ENCODE peak calls at places on chromosomes 13 and 19, in seven cellular contexts. Z is fibroblast of lung, O is left ventricle myocardium inferior, D is upper lobe of right lung, N is ascending aorta, L is heart right ventricle, C is pancreas. Q is an unnamed sample. For H3K36me3, the result is how much of the 10 kb centered on the place peaks cover.

GRCh38 chr19:13366529-13367143 is 139.6 kb downstream of the CACNA1A start:
- DNase-seq in D (no peak), O (no peak), L (no peak), Z (peak), C (no peak), N (no peak), Q (no peak)

GRCh38 chr19:384801-385169 is 24.2 kb downstream of the C2CD4C start:
- DNase-seq in D (no peak), O (no peak), L (no peak), Z (no peak), C (no peak), N (no peak), Q (peak)

GRCh38 chr19:28313633-28314032 is 899.3 kb downstream of the UQCRFS1 start:
- DNase-seq in O (peak), N (no peak), Z (peak), D (no peak), C (peak), L (peak), Q (no peak)

GRCh38 chr19:18865973-18866799 is 29.8 kb downstream of the CERS1 start:
- DNase-seq in L (peak), N (no peak), D (peak), O (peak), C (no peak), Z (peak), Q (no peak)

GRCh38 chr13:46572758-46573384 is 19.9 kb downstream of the LRCH1 start:
- DNase-seq in Z (no peak), L (no peak), C (no peak), N (no peak), D (no peak), O (no peak), Q (no peak)

GRCh38 chr13:94239135-94239534 is 240.3 kb downstream of the DCT start:
- DNase-seq in Z (peak), N (no peak), O (no peak), C (no peak), D (no peak), L (no peak), Q (no peak)

GRCh38 chr13:36069881-36070366 is 61.3 kb downstream of the DCLK1 start:
- DNase-seq in O (no peak), D (no peak), C (no peak), Z (no peak), L (no peak), N (no peak), Q (no peak)

GRCh38 chr19:14475251-14476073 is at the start of gene PTGER1:
- DNase-seq in O (no peak), C (no peak), D (no peak), N (no peak), L (no peak), Z (peak), Q (no peak)

GRCh38 chr19:49064768-49065611 is at the start of gene NTF4:
- DNase-seq in N (no peak), C (peak), L (no peak), D (no peak), O (no peak), Z (peak), Q (peak)

GRCh38 chr13:26983533-26984315 is 187.9 kb downstream of the USP12 start:
- DNase-seq in D (no peak), L (no peak), O (no peak), N (no peak), C (no peak), Z (peak), Q (no peak)

GRCh38 chr19:3752492-3752891 is 9.0 kb downstream of the APBA3 start:
- DNase-seq in N (no peak), Z (no peak), O (no peak), L (no peak), D (no peak), C (no peak), Q (no peak)
- H3K36me3 ChIP-seq in N (half or more), Z (under half), O (half or more), L (half or more), D (under half), C (under half), Q (under half)

GRCh38 chr19:29528946-29529645 is 3.3 kb downstream of the VSTM2B start:
- DNase-seq in N (no peak), D (peak), L (no peak), C (no peak), Z (no peak), O (no peak), Q (no peak)

GRCh38 chr19:29528350-29528945 is 2.7 kb downstream of the VSTM2B start:
- DNase-seq in Z (peak), C (peak), L (peak), O (peak), D (peak), N (no peak), Q (peak)

GRCh38 chr19:29526730-29527499 is 1.1 kb downstream of the VSTM2B start:
- DNase-seq in C (no peak), L (no peak), N (no peak), O (no peak), Z (no peak), D (peak), Q (no peak)

GRCh38 chr19:29525901-29526729 is at the start of gene VSTM2B:
- DNase-seq in L (no peak), O (no peak), Z (no peak), N (no peak), C (no peak), D (peak), Q (no peak)

GRCh38 chr19:29527500-29528328 is 1.9 kb downstream of the VSTM2B start:
- DNase-seq in O (no peak), L (no peak), D (peak), Z (no peak), N (no peak), C (no peak), Q (no peak)
- H3K4me3 ChIP-seq in O (peak), L (peak), D (no peak), Z (no peak), N (peak), C (peak), Q (peak)

GRCh38 chr19:4619668-4620294 is 19.5 kb upstream of the TNFAIP8L1 start:
- DNase-seq in L (no peak), D (no peak), N (no peak), O (no peak), C (no peak), Z (no peak), Q (no peak)
- H3K27ac ChIP-seq in L (no peak), D (no peak), N (no peak), O (no peak), C (no peak), Z (no peak), Q (no peak)

GRCh38 chr13:110030394-110030928 is 244.1 kb upstream of the IRS2 start:
- DNase-seq in Z (no peak), C (no peak), D (no peak), L (no peak), O (no peak), N (no peak), Q (no peak)

GRCh38 chr13:110037925-110038573 is 251.7 kb upstream of the IRS2 start:
- DNase-seq in O (no peak), Z (no peak), D (no peak), C (no peak), N (no peak), L (no peak), Q (no peak)

GRCh38 chr13:110034031-110034430 is 247.6 kb upstream of the IRS2 start:
- DNase-seq in D (no peak), L (no peak), Z (no peak), O (no peak), C (no peak), N (no peak), Q (no peak)

DNA sequence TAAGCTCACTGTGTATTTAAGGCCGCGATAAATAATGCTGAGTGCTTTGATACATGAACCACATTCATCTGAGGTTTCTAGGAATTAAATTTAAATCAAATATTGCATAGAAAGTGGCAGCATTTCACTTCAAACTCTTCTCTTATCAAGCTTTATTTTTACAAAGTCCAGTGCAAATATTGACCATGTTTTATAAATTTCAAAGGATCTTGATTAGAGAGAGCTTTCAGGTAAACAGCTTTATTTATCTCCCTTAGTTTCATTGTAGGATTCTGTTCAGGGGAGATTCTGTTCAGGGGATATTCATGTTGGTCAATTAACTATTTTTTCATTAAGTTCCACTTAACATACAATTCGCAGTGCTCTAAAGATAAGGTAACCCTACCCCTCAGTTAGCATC is 249.7 kb upstream of the IRS2 start:
- DNase-seq in N (no peak), O (no peak), L (no peak), D (no peak), C (no peak), Z (no peak), Q (no peak)
- H3K36me3 ChIP-seq in N (under half), O (under half), L (under half), D (under half), C (under half), Z (under half), Q (under half)

DNA sequence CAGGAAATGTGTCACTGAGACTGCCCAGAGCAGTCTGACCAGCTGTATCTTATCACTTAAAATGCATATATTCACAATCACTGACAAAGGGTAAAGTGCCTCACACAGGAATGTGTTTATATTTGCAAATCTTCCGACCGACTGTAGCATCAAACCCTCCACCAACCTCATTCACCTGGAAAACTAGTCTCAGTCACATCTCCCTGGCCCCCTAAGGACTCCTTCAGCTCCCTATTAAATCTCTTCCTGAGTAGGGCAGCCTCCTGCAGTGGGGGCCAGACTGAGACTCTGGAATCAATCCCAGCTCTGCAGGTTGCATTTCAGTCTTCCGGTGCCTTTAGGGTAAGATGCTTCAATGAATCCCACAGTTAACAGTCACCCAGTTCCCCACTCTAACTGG is 738.2 kb upstream of the SLITRK5 start:
- DNase-seq in L (no peak), C (no peak), O (no peak), N (no peak), Z (peak), D (no peak), Q (no peak)
- H3K4me3 ChIP-seq in L (no peak), C (no peak), O (no peak), N (no peak), Z (no peak), D (no peak), Q (no peak)

GRCh38 chr19:34733266-34733825 is 697 bp upstream of the ZNF181 start:
- DNase-seq in D (no peak), Z (no peak), N (peak), O (peak), C (peak), L (peak), Q (no peak)
- H3K27ac ChIP-seq in D (peak), Z (peak), N (peak), O (peak), C (peak), L (peak), Q (peak)

GRCh38 chr19:47754206-47755064 is 9.1 kb downstream of the NOP53 start:
- DNase-seq in C (no peak), N (no peak), Z (no peak), L (no peak), O (no peak), D (no peak), Q (no peak)

GRCh38 chr19:47756953-47757608 is 11.7 kb downstream of the NOP53 start:
- DNase-seq in C (peak), L (no peak), N (no peak), D (no peak), O (no peak), Z (no peak), Q (no peak)

GRCh38 chr19:47756627-47756929 is 11.2 kb downstream of the NOP53 start:
- DNase-seq in O (no peak), D (no peak), N (no peak), C (no peak), Z (no peak), L (no peak), Q (no peak)

GRCh38 chr19:47755065-47755761 is 9.9 kb downstream of the NOP53 start:
- DNase-seq in C (no peak), O (no peak), D (no peak), N (no peak), L (no peak), Z (no peak), Q (no peak)

GRCh38 chr19:47755762-47756626 is 10.6 kb downstream of the NOP53 start:
- DNase-seq in L (no peak), O (no peak), N (no peak), Z (no peak), D (no peak), C (no peak), Q (no peak)
- H3K36me3 ChIP-seq in L (half or more), O (half or more), N (half or more), Z (under half), D (half or more), C (half or more), Q (under half)

DNA sequence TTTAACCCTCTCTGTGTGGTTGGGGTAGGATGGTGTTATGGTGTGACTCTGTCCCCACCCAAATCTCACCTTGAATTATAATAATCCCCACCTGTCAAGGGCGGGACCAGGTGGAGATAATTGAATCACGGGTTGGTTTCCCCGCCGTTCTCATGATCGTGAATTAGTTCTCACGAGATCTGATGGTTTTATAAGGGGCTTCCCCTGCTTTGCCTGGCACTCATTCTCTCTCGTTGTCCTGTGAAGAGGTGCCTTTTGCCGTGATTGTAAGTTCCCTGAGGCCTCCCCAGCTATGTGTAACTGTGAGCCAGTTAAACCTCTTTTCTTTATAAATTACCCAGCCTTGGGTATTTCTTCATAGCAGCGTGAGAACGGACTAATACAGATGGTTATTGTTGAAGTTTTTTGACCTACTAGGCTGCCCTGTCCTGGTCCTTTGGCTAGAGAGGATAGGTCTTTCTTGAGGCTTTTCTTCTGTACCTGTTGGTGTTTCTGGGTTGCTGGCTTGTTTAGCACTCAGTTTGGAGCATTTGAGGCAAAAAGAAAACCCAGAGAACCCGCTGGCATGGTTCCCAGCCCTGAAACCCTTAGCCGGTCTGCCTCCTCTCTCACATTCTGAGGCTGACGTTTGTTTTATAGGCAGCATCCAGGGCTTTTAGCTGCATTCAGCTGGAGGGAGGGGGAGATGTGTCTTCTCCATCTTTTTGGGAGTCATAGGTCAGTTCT is 69.0 kb downstream of the ARHGEF7 start:
- DNase-seq in C (no peak), N (no peak), D (no peak), O (peak), L (no peak), Z (peak), Q (no peak)
- H3K4me3 ChIP-seq in C (no peak), N (peak), D (no peak), O (peak), L (no peak), Z (no peak), Q (no peak)

GRCh38 chr19:1646149-1646930 is 6.1 kb downstream of the TCF3 start:
- DNase-seq in O (no peak), C (no peak), N (no peak), Z (no peak), L (no peak), D (no peak), Q (no peak)

GRCh38 chr19:1645299-1645698 is 7.1 kb downstream of the TCF3 start:
- DNase-seq in Z (no peak), O (no peak), D (no peak), C (no peak), L (no peak), N (no peak), Q (no peak)

GRCh38 chr19:1648156-1648925 is 4.1 kb downstream of the TCF3 start:
- DNase-seq in D (no peak), Z (no peak), O (no peak), N (no peak), C (no peak), L (no peak), Q (no peak)

GRCh38 chr19:1647664-1648155 is 4.7 kb downstream of the TCF3 start:
- DNase-seq in O (no peak), C (no peak), Z (no peak), L (no peak), D (no peak), N (no peak), Q (no peak)

GRCh38 chr19:1646931-1647663 is 5.3 kb downstream of the TCF3 start:
- DNase-seq in L (no peak), N (no peak), D (no peak), Z (no peak), O (no peak), C (no peak), Q (no peak)
- H3K27ac ChIP-seq in L (no peak), N (no peak), D (no peak), Z (no peak), O (no peak), C (no peak), Q (no peak)

GRCh38 chr19:3454656-3455392 is 25.5 kb downstream of the SMIM24 start:
- DNase-seq in C (no peak), L (no peak), O (no peak), D (no peak), N (no peak), Z (no peak), Q (no peak)

GRCh38 chr19:3451451-3451866 is 28.9 kb downstream of the SMIM24 start:
- DNase-seq in Z (no peak), L (no peak), N (no peak), C (no peak), O (no peak), D (no peak), Q (no peak)

GRCh38 chr19:3450796-3451411 is 29.4 kb downstream of the SMIM24 start:
- DNase-seq in D (peak), O (peak), L (peak), C (no peak), N (peak), Z (peak), Q (no peak)

GRCh38 chr19:3453840-3454239 is 26.5 kb downstream of the SMIM24 start:
- DNase-seq in O (no peak), Z (no peak), N (no peak), L (no peak), D (no peak), C (peak), Q (no peak)

DNA sequence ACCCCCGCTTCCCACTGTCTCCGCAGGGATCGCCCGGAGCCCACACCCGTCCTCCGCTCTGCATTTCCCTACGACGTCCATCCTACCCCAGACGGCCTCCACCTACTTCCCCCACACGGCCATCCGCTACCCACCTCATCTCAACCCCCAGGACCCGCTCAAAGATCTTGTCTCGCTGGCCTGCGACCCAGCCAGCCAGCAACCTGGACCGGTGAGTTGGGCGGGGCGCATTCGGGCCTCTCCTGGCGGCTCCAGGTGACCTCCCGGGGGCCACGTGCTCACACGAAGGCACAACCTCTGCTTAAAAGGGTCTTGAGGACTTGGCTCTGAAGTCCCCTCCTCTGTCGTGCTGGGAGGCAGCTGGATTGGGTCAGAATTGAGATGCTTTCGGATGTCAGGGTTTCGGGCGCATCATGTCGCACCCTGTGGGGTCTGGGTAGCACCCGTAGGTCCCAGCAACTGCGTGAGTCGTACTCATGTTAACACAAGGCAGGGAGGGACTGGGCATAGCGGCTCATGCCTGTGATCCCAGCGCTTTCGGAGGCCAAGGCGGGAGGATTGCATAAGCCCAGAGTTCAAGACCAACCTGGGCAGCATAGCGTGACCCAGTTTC is 27.8 kb downstream of the SMIM24 start:
- DNase-seq in Z (no peak), L (no peak), C (no peak), D (peak), O (no peak), N (no peak), Q (no peak)
- H3K36me3 ChIP-seq in Z (under half), L (half or more), C (half or more), D (half or more), O (half or more), N (half or more), Q (under half)